ENCODE peak calls at places on chromosome 21, in nine cellular contexts. H is AG08396, P is germinal center, R is smooth muscle cell of the brain vasculature, A is left kidney, V is iPS-NIHi11, I is anterior cingulate cortex, S is ELR, Q is Daoy. Z is an unnamed sample.

GRCh38 chr21:45219517-45219916 is 68.2 kb downstream of the POFUT2 start:
- DNase-seq in Q (no peak), V (no peak), A (no peak), P (no peak), I (no peak), S (no peak), R (no peak), H (no peak), Z (no peak)

GRCh38 chr21:38733973-38734546 is 71.7 kb upstream of the ETS2 start:
- DNase-seq in H (peak), P (peak), Q (peak), I (peak), A (peak), R (peak), V (peak), S (peak), Z (peak)

GRCh38 chr21:33234618-33235520 is 5.1 kb downstream of the IFNAR2 start:
- DNase-seq in I (no peak), V (no peak), H (no peak), Q (no peak), P (no peak), R (no peak), A (no peak), S (no peak), Z (peak)

GRCh38 chr21:46404306-46404705 is 54.4 kb upstream of the DIP2A start:
- DNase-seq in H (no peak), A (no peak), R (no peak), Q (no peak), V (no peak), P (no peak), S (no peak), I (no peak), Z (no peak)

GRCh38 chr21:21434944-21435343 is 436.7 kb downstream of the NCAM2 start:
- DNase-seq in A (no peak), H (no peak), I (no peak), Q (no peak), R (no peak), S (no peak), V (no peak), P (no peak), Z (no peak)

GRCh38 chr21:14550200-14550599 is 4.1 kb upstream of the SAMSN1 start:
- DNase-seq in S (no peak), H (no peak), V (no peak), A (no peak), P (no peak), Q (no peak), I (no peak), R (no peak), Z (no peak)

GRCh38 chr21:43808367-43808766 is 19.0 kb downstream of the RRP1 start:
- DNase-seq in V (no peak), I (no peak), A (no peak), H (no peak), R (no peak), Q (no peak), S (no peak), P (no peak), Z (no peak)

GRCh38 chr21:28737671-28738279 is 254.9 kb downstream of the LTN1 start:
- DNase-seq in R (no peak), H (no peak), Q (no peak), I (no peak), P (no peak), V (no peak), A (no peak), S (peak), Z (no peak)

Z was measured in NAMALWA.